ENCODE peak calls at places on chromosomes 1 and 21, in five cellular contexts. S is activated CD4-positive, alpha-beta memory T cell treated with anti-CD3 and anti-CD28 coated beads, Interleukin-2, amount 10 ng/mL, durations not matched to agents 7 days and 5 days; T is bronchial epithelial cell; I is kidney tubule cell; Q is GM10248. O is an unnamed sample.

GRCh38 chr1:109881906-109882287 is 28.8 kb upstream of the CSF1 start:
- DNase-seq in S (no peak), T (no peak), I (no peak), Q (no peak), O (no peak)

GRCh38 chr1:85121744-85122143 is 73.4 kb upstream of the MCOLN3 start:
- DNase-seq in S (no peak), T (peak), I (peak), Q (no peak), O (no peak)

GRCh38 chr21:43921979-43922945 is 57.2 kb downstream of the AGPAT3 start:
- DNase-seq in S (peak), T (no peak), I (peak), Q (peak), O (no peak)

GRCh38 chr1:101960164-101960563 is 36.6 kb downstream of the OLFM3 start:
- DNase-seq in S (no peak), T (no peak), I (no peak), Q (no peak), O (no peak)

GRCh38 chr21:28445081-28445830 is 547.4 kb downstream of the LTN1 start:
- DNase-seq in S (no peak), T (peak), I (no peak), Q (no peak), O (no peak)

GRCh38 chr1:220966874-220967631 is 87.8 kb downstream of the HLX start:
- DNase-seq in S (no peak), T (no peak), I (no peak), Q (no peak), O (no peak)

GRCh38 chr1:111139234-111139955 is 498 bp downstream of the DRAM2 start:
- DNase-seq in S (peak), T (peak), I (peak), Q (peak), O (peak)

GRCh38 chr1:118136511-118136937 is 48.5 kb downstream of the SPAG17 start:
- DNase-seq in S (peak), T (peak), I (peak), Q (peak), O (no peak)

GRCh38 chr1:158286966-158287365 is 2.8 kb upstream of the CD1C start:
- DNase-seq in S (no peak), T (no peak), I (peak), Q (no peak), O (no peak)

GRCh38 chr1:75136921-75137641 is 2.9 kb downstream of the LHX8 start:
- DNase-seq in S (no peak), T (no peak), I (peak), Q (no peak), O (no peak)

GRCh38 chr1:55275151-55275748 is 60.1 kb upstream of the USP24 start:
- DNase-seq in S (no peak), T (peak), I (no peak), Q (no peak), O (no peak)

GRCh38 chr1:72557446-72558049 is 275.2 kb upstream of the NEGR1 start:
- DNase-seq in S (no peak), T (peak), I (peak), Q (no peak), O (peak)

GRCh38 chr1:202569393-202570322 is 140.6 kb downstream of the SYT2 start:
- DNase-seq in S (no peak), T (peak), I (peak), Q (no peak), O (no peak)

GRCh38 chr1:13813398-13814012 is 113.5 kb downstream of the PRDM2 start:
- DNase-seq in S (peak), T (no peak), I (no peak), Q (peak), O (peak)

GRCh38 chr21:26070822-26071425 is 99.6 kb downstream of the APP start:
- DNase-seq in S (peak), T (peak), I (peak), Q (no peak), O (no peak)

GRCh38 chr1:202165267-202165941 is 5.0 kb upstream of the PTPN7 start:
- DNase-seq in S (peak), T (no peak), I (no peak), Q (no peak), O (peak)

GRCh38 chr1:77413541-77414335 is 131.9 kb downstream of the AK5 start:
- DNase-seq in S (no peak), T (no peak), I (no peak), Q (peak), O (no peak)

GRCh38 chr21:36705679-36706481 is 7.0 kb downstream of the SIM2 start:
- DNase-seq in S (peak), T (no peak), I (peak), Q (no peak), O (no peak)

GRCh38 chr21:21324297-21324696 is 326.1 kb downstream of the NCAM2 start:
- DNase-seq in S (no peak), T (no peak), I (no peak), Q (no peak), O (no peak)

GRCh38 chr21:30793581-30794314 is 19.3 kb downstream of the KRTAP8-1 start:
- DNase-seq in S (no peak), T (no peak), I (no peak), Q (no peak), O (no peak)

GRCh38 chr1:182713939-182714338 is 29.6 kb upstream of the RGS8 start:
- DNase-seq in S (no peak), T (no peak), I (no peak), Q (no peak), O (no peak)

GRCh38 chr1:217721692-217722091 is 90.5 kb downstream of the SPATA17 start:
- DNase-seq in S (no peak), T (peak), I (peak), Q (no peak), O (no peak)

GRCh38 chr1:48203287-48203900 is 19.1 kb upstream of the SLC5A9 start:
- DNase-seq in S (no peak), T (peak), I (peak), Q (peak), O (peak)

GRCh38 chr21:14678987-14679574 is 133.0 kb upstream of the SAMSN1 start:
- DNase-seq in S (no peak), T (no peak), I (no peak), Q (no peak), O (no peak)

GRCh38 chr1:29209173-29209572 is 21.6 kb downstream of the MECR start:
- DNase-seq in S (no peak), T (peak), I (peak), Q (no peak), O (no peak)

GRCh38 chr1:35264861-35265260 is 3.6 kb upstream of the ZMYM4 start:
- DNase-seq in S (no peak), T (peak), I (peak), Q (no peak), O (peak)

GRCh38 chr1:80375662-80376061 is 1369.1 kb upstream of the ADGRL4 start:
- DNase-seq in S (no peak), T (peak), I (peak), Q (no peak), O (no peak)

GRCh38 chr1:160855181-160855981 is 7.3 kb downstream of the CD244 start:
- DNase-seq in S (no peak), T (no peak), I (no peak), Q (peak), O (no peak)

GRCh38 chr1:109482796-109483638 is 688 bp upstream of the ATXN7L2 start:
- DNase-seq in S (peak), T (no peak), I (no peak), Q (no peak), O (peak)

GRCh38 chr1:33060579-33061083 is 20.3 kb upstream of the AZIN2 start:
- DNase-seq in S (no peak), T (peak), I (no peak), Q (no peak), O (no peak)

O was measured in iPS-NIHi11.